ENCODE peak calls at places on chromosome 20, in ten cellular contexts. A is G401; I is T-helper 2 cell; Q is adrenal gland; R is endothelial cell; Y is iris pigment epithelial cell; M is NCI-H1105; D is HT1080; P is activated T-cell treated with anti-CD3 and anti-CD28 coated beads, Interleukin-2, amount 50 U/mL, for 48 hours; J is AG04449. X is an unnamed sample.

GRCh38 chr20:34791289-34792020 is 34.0 kb downstream of the NCOA6 start:
- DNase-seq in A (peak; percentile 47), I (no peak), Q (peak; percentile 49), R (no peak), Y (peak; percentile 35), M (no peak), D (no peak), P (no peak), J (peak; percentile 44), X (no peak)

GRCh38 chr20:33893314-33893713 is 82.2 kb downstream of the CHMP4B start:
- DNase-seq in A (no peak), I (no peak), Q (no peak), R (no peak), Y (peak; percentile 89), M (no peak), D (peak; percentile 41), P (no peak), J (peak; percentile 41), X (peak; percentile 19)

GRCh38 chr20:1816384-1817381 is 78.5 kb upstream of the SIRPA start:
- DNase-seq in A (peak; percentile 80), I (no peak), Q (peak; percentile 75), R (no peak), Y (peak; percentile 16), M (peak; percentile 33), D (peak; percentile 62), P (no peak), J (peak; percentile 58), X (peak; percentile 94)

GRCh38 chr20:1264727-1265126 is 1.4 kb upstream of the SNPH start:
- DNase-seq in A (no peak), I (no peak), Q (no peak), R (no peak), Y (no peak), M (no peak), D (no peak), P (no peak), J (no peak), X (no peak)

GRCh38 chr20:44021186-44021585 is 106.5 kb downstream of the TOX2 start:
- DNase-seq in A (no peak), I (no peak), Q (peak; percentile 33), R (no peak), Y (no peak), M (no peak), D (no peak), P (no peak), J (no peak), X (no peak)

GRCh38 chr20:2539341-2539740 is 3.0 kb downstream of the TMC2 start:
- DNase-seq in A (no peak), I (no peak), Q (no peak), R (no peak), Y (no peak), M (no peak), D (no peak), P (no peak), J (no peak), X (no peak)

GRCh38 chr20:6697228-6697972 is 70.1 kb upstream of the BMP2 start:
- DNase-seq in A (no peak), I (no peak), Q (no peak), R (no peak), Y (no peak), M (no peak), D (no peak), P (no peak), J (no peak), X (no peak)

GRCh38 chr20:33015114-33015491 is 7.6 kb downstream of the BPIFB2 start:
- DNase-seq in A (no peak), I (no peak), Q (no peak), R (no peak), Y (no peak), M (no peak), D (no peak), P (no peak), J (no peak), X (no peak)

GRCh38 chr20:23653400-23653938 is 15.7 kb upstream of the CST3 start:
- DNase-seq in A (no peak), I (no peak), Q (no peak), R (no peak), Y (no peak), M (no peak), D (no peak), P (no peak), J (no peak), X (no peak)

GRCh38 chr20:15045246-15045645 is 707.8 kb upstream of the FLRT3 start:
- DNase-seq in A (no peak), I (no peak), Q (peak; percentile 58), R (no peak), Y (peak; percentile 61), M (no peak), D (no peak), P (no peak), J (no peak), X (peak; percentile 52)

GRCh38 chr20:50338479-50339195 is 148.0 kb downstream of the CEBPB start:
- DNase-seq in A (no peak), I (peak; percentile 21), Q (no peak), R (no peak), Y (no peak), M (no peak), D (peak; percentile 54), P (peak; percentile 84), J (no peak), X (no peak)

GRCh38 chr20:24493181-24493580 is 23.8 kb downstream of the SYNDIG1 start:
- DNase-seq in A (no peak), I (no peak), Q (peak; percentile 35), R (no peak), Y (no peak), M (no peak), D (no peak), P (no peak), J (no peak), X (no peak)

GRCh38 chr20:37538003-37538402 is 10.3 kb upstream of the BLCAP start:
- DNase-seq in A (no peak), I (no peak), Q (peak; percentile 87), R (no peak), Y (peak; percentile 63), M (no peak), D (peak; percentile 78), P (no peak), J (no peak), X (peak; percentile 61)

GRCh38 chr20:4170621-4171537 is 155.5 kb upstream of the RNF24 start:
- DNase-seq in A (peak; percentile 51), I (no peak), Q (no peak), R (no peak), Y (peak; percentile 53), M (no peak), D (no peak), P (no peak), J (no peak), X (no peak)

GRCh38 chr20:36573798-36574277 is 441 bp downstream of the TGIF2 start:
- DNase-seq in A (no peak), I (peak; percentile 1), Q (no peak), R (peak; percentile 37), Y (peak; percentile 12), M (no peak), D (no peak), P (peak; percentile 46), J (no peak), X (no peak)

GRCh38 chr20:34420146-34420545 is 57.1 kb downstream of the ITCH start:
- DNase-seq in A (no peak), I (no peak), Q (no peak), R (no peak), Y (no peak), M (no peak), D (no peak), P (no peak), J (no peak), X (no peak)

GRCh38 chr20:41174373-41174772 is 37.0 kb downstream of the PLCG1 start:
- DNase-seq in A (no peak), I (no peak), Q (peak; percentile 42), R (no peak), Y (no peak), M (no peak), D (no peak), P (no peak), J (no peak), X (no peak)

GRCh38 chr20:47263502-47264084 is 92.9 kb downstream of the ZMYND8 start:
- DNase-seq in A (no peak), I (no peak), Q (peak; percentile 66), R (no peak), Y (no peak), M (no peak), D (no peak), P (no peak), J (no peak), X (no peak)

GRCh38 chr20:48601798-48602197 is 226.0 kb downstream of the PREX1 start:
- DNase-seq in A (no peak), I (no peak), Q (no peak), R (no peak), Y (no peak), M (no peak), D (no peak), P (no peak), J (no peak), X (no peak)

GRCh38 chr20:60695223-60695622 is 556.8 kb upstream of the CDH4 start:
- DNase-seq in A (no peak), I (no peak), Q (no peak), R (no peak), Y (peak; percentile 71), M (no peak), D (peak; percentile 97), P (peak; percentile 28), J (peak; percentile 69), X (peak; percentile 31)

GRCh38 chr20:9503530-9504251 is 10.7 kb upstream of the LAMP5 start:
- DNase-seq in A (no peak), I (no peak), Q (no peak), R (no peak), Y (peak; percentile 16), M (no peak), D (peak; percentile 59), P (no peak), J (no peak), X (no peak)

GRCh38 chr20:53708129-53708968 is 114.7 kb upstream of the ZNF217 start:
- DNase-seq in A (no peak), I (no peak), Q (no peak), R (no peak), Y (peak; percentile 65), M (no peak), D (peak; percentile 34), P (peak; percentile 57), J (no peak), X (no peak)

GRCh38 chr20:1526896-1527295 is 30.6 kb downstream of the SIRPD start:
- DNase-seq in A (no peak), I (no peak), Q (no peak), R (no peak), Y (peak; percentile 39), M (no peak), D (no peak), P (no peak), J (no peak), X (no peak)